ENCODE peak calls at places on chromosome 4, in seven cellular contexts. D is OCI-LY7, Z is esophagus squamous epithelium, T is endodermal cell, O is nephron progenitor cell, Q is cardiac fibroblast, J is lower lobe of right lung. M is an unnamed sample.
A peak's percentile ranks its signal among the peaks of the same experiment; 100 is the strongest.

GRCh38 chr4:51895816-51896408 is 53.0 kb downstream of the DCUN1D4 start:
- DNase-seq in D (peak; percentile 76), Z (no peak), T (peak; percentile 87), O (peak; percentile 61), Q (peak; percentile 74), J (no peak), M (peak; percentile 74)

GRCh38 chr4:128287159-128287870 is at the start of gene PGRMC2:
- DNase-seq in D (peak; percentile 54), Z (peak; percentile 45), T (peak; percentile 85), O (no peak), Q (peak; percentile 47), J (no peak), M (no peak)

GRCh38 chr4:14168919-14169318 is 541.4 kb upstream of the BOD1L1 start:
- DNase-seq in D (no peak), Z (no peak), T (no peak), O (no peak), Q (peak; percentile 80), J (no peak), M (peak; percentile 20)

GRCh38 chr4:152265149-152265621 is 270.7 kb downstream of the FBXW7 start:
- DNase-seq in D (no peak), Z (no peak), T (no peak), O (no peak), Q (peak; percentile 77), J (no peak), M (no peak)

GRCh38 chr4:122450847-122451246 is 5.7 kb downstream of the IL2 start:
- DNase-seq in D (peak; percentile 4), Z (no peak), T (peak; percentile 86), O (peak; percentile 3), Q (peak; percentile 12), J (no peak), M (peak; percentile 15)

GRCh38 chr4:48904541-48905142 is 1.9 kb downstream of the OCIAD2 start:
- DNase-seq in D (no peak), Z (no peak), T (no peak), O (no peak), Q (no peak), J (no peak), M (no peak)

GRCh38 chr4:163350672-163351071 is 7.0 kb downstream of the NPY5R start:
- DNase-seq in D (no peak), Z (no peak), T (no peak), O (no peak), Q (no peak), J (no peak), M (no peak)

GRCh38 chr4:169398294-169398693 is 127.5 kb upstream of the SH3RF1 start:
- DNase-seq in D (no peak), Z (no peak), T (no peak), O (no peak), Q (peak; percentile 63), J (no peak), M (no peak)

GRCh38 chr4:116752027-116752426 is 333.3 kb downstream of the TRAM1L1 start:
- DNase-seq in D (no peak), Z (no peak), T (no peak), O (no peak), Q (no peak), J (no peak), M (no peak)

GRCh38 chr4:88033309-88033708 is 25.9 kb downstream of the PKD2 start:
- DNase-seq in D (peak; percentile 65), Z (no peak), T (peak; percentile 64), O (peak; percentile 29), Q (peak; percentile 78), J (no peak), M (peak; percentile 51)

GRCh38 chr4:95963456-95963855 is 123.6 kb downstream of the PDHA2 start:
- DNase-seq in D (no peak), Z (no peak), T (no peak), O (no peak), Q (no peak), J (no peak), M (no peak)

GRCh38 chr4:111837761-111838160 is 307.5 kb upstream of the FAM241A start:
- DNase-seq in D (no peak), Z (no peak), T (no peak), O (no peak), Q (no peak), J (no peak), M (no peak)

GRCh38 chr4:164139291-164139690 is 614.6 kb upstream of the SMIM31 start:
- DNase-seq in D (no peak), Z (no peak), T (no peak), O (no peak), Q (no peak), J (no peak), M (no peak)

GRCh38 chr4:143241892-143242291 is 57.2 kb downstream of the USP38 start:
- DNase-seq in D (peak; percentile 61), Z (no peak), T (no peak), O (no peak), Q (peak; percentile 19), J (no peak), M (no peak)

GRCh38 chr4:96162631-96163030 is 322.7 kb downstream of the PDHA2 start:
- DNase-seq in D (no peak), Z (no peak), T (no peak), O (no peak), Q (peak; percentile 26), J (no peak), M (no peak)

GRCh38 chr4:126775485-126776106 is 857.2 kb upstream of the INTU start:
- DNase-seq in D (no peak), Z (no peak), T (no peak), O (no peak), Q (no peak), J (no peak), M (no peak)

GRCh38 chr4:111274060-111274459 is 651.2 kb upstream of the PITX2 start:
- DNase-seq in D (no peak), Z (no peak), T (no peak), O (no peak), Q (no peak), J (no peak), M (no peak)

GRCh38 chr4:64584981-64585557 is 175.8 kb upstream of the TECRL start:
- DNase-seq in D (peak; percentile 55), Z (no peak), T (peak; percentile 59), O (peak; percentile 22), Q (peak; percentile 68), J (no peak), M (peak; percentile 35)

GRCh38 chr4:185730387-185730786 is 81.6 kb downstream of the SORBS2 start:
- DNase-seq in D (peak; percentile 78), Z (no peak), T (no peak), O (no peak), Q (peak; percentile 64), J (no peak), M (no peak)

GRCh38 chr4:116480486-116480990 is 604.8 kb downstream of the TRAM1L1 start:
- DNase-seq in D (no peak), Z (no peak), T (no peak), O (no peak), Q (no peak), J (no peak), M (no peak)

GRCh38 chr4:65007841-65008439 is 598.7 kb upstream of the TECRL start:
- DNase-seq in D (peak; percentile 53), Z (no peak), T (peak; percentile 65), O (peak; percentile 11), Q (peak; percentile 51), J (no peak), M (peak; percentile 15)

GRCh38 chr4:165299399-165300060 is 27.9 kb upstream of the MSMO1 start:
- DNase-seq in D (no peak), Z (no peak), T (no peak), O (no peak), Q (no peak), J (no peak), M (no peak)

GRCh38 chr4:5472166-5472565 is 236.2 kb downstream of the EVC2 start:
- DNase-seq in D (no peak), Z (no peak), T (no peak), O (no peak), Q (no peak), J (no peak), M (no peak)

GRCh38 chr4:108181704-108182103 is 13.0 kb upstream of the LEF1 start:
- DNase-seq in D (peak; percentile 59), Z (no peak), T (no peak), O (no peak), Q (no peak), J (no peak), M (peak; percentile 26)

GRCh38 chr4:118327554-118328241 is 25.1 kb downstream of the PRSS12 start:
- DNase-seq in D (no peak), Z (no peak), T (no peak), O (no peak), Q (no peak), J (no peak), M (no peak)

GRCh38 chr4:69154021-69154420 is 57.7 kb downstream of the UGT2B7 start:
- DNase-seq in D (no peak), Z (no peak), T (no peak), O (no peak), Q (no peak), J (no peak), M (no peak)

DNA sequence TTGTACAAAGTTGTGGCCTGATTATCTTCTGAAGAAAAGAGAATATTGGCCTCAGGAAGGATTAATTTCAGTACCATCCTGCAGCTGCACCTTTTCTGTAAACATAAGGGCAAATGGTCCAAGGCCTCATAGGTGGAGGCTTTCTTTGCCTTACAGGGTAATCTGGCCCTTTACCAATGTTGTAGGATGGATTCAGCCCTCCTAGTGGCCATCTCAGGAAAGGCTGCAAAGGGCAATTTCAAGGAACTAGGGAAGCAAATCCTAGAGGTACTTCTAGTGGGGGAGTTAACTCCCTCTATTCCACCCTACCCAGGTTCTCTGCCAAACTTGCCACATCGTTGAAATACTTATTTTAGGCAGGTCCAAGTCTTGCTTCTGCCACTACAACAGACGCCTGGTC is 57.6 kb downstream of the UGT2B11 start:
- DNase-seq in D (no peak), Z (no peak), T (peak; percentile 83), O (peak; percentile 7), Q (peak; percentile 11), J (no peak), M (no peak)
- TF ChIP-seq CTCF in D (peak; percentile 25), Z (no peak), T (peak; percentile 80), O (peak; percentile 29), Q (peak; percentile 56), J (no peak), M (no peak)

DNA sequence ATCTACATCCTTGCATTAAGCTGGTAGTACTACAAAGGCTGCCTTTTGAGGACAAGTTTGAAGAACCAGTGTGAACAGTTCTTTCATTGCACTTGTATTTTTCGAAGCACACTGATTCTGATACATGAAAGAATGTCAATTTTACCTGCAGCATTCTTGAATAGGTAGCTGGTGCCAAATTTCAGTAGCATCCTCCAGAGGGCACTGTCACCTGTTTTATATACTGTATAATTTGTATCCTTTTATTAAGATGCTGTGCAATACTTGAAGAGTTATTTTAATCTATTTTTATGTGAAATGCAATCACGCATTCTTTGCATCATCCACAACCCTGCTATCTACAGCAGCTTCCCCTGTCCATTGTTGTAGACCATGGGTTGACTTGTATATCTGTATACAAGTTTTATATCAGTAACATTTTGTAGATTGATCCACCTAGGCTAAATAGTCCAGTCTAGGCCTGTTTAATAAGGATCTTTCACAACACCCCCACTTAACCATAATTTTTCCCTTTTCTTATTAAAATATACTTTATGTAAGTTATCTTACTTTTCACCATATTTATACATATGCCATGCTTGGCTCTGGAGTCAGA is 325.7 kb downstream of the PCDH7 start:
- DNase-seq in D (peak; percentile 31), Z (no peak), T (peak; percentile 53), O (peak; percentile 3), Q (peak; percentile 37), J (no peak), M (no peak)
- TF ChIP-seq CTCF in D (peak; percentile 84), Z (peak; percentile 25), T (peak; percentile 85), O (peak; percentile 32), Q (peak; percentile 42), J (peak; percentile 38), M (no peak)

GRCh38 chr4:73617256-73617655 is 3.0 kb downstream of the RASSF6 start:
- DNase-seq in D (peak; percentile 75), Z (no peak), T (no peak), O (no peak), Q (no peak), J (no peak), M (no peak)
- TF ChIP-seq CTCF in D (peak; percentile 70), Z (no peak), T (no peak), O (no peak), Q (no peak), J (no peak), M (no peak)

GRCh38 chr4:182715548-182715947 is 201.6 kb downstream of the DCTD start:
- DNase-seq in D (no peak), Z (no peak), T (peak; percentile 51), O (no peak), Q (no peak), J (no peak), M (no peak)
- TF ChIP-seq CTCF in D (no peak), Z (no peak), T (peak; percentile 34), O (no peak), Q (no peak), J (no peak), M (no peak)

M was measured in activated CD8-positive, alpha-beta T cell treated with anti-CD3 and anti-CD28 coated beads for 36 hours.